ENCODE peak calls at places on chromosomes 4 and X, in four cellular contexts. U, T, W and N are unnamed samples.

GRCh38 chr4:1077711-1078477 is 35.5 kb downstream of the RNF212 start:
- DNase-seq in U (no peak), T (no peak), W (no peak), N (no peak)

GRCh38 chr4:147830987-147831386 is 99.1 kb downstream of the ARHGAP10 start:
- DNase-seq in U (no peak), T (no peak), W (no peak), N (peak)

GRCh38 chr4:80197132-80197573 is at the start of gene PRDM8:
- DNase-seq in U (no peak), T (no peak), W (peak), N (no peak)

GRCh38 chr4:25347971-25348370 is 29.1 kb upstream of the ANAPC4 start:
- DNase-seq in U (no peak), T (no peak), W (no peak), N (no peak)

GRCh38 chrX:45449982-45450381 is 249.3 kb upstream of the DIPK2B start:
- DNase-seq in U (no peak), T (no peak), W (no peak), N (peak)

GRCh38 chrX:110004970-110005369 is 2.1 kb downstream of the TMEM164 start:
- DNase-seq in U (no peak), T (no peak), W (no peak), N (no peak)

GRCh38 chr4:77453911-77454310 is 151.7 kb upstream of the CXCL13 start:
- DNase-seq in U (no peak), T (no peak), W (no peak), N (no peak)

GRCh38 chr4:117225441-117225840 is 140.1 kb upstream of the TRAM1L1 start:
- DNase-seq in U (no peak), T (no peak), W (no peak), N (no peak)

GRCh38 chrX:133838761-133839676 is 146.4 kb downstream of the GPC3 start:
- DNase-seq in U (peak), T (peak), W (no peak), N (peak)

GRCh38 chr4:154503598-154503997 is 12.0 kb upstream of the DCHS2 start:
- DNase-seq in U (peak), T (peak), W (no peak), N (peak)

GRCh38 chrX:17744896-17745523 is 7.7 kb downstream of the SCML1 start:
- DNase-seq in U (no peak), T (no peak), W (no peak), N (peak)

GRCh38 chr4:113289736-113290135 is 240.3 kb downstream of the ANK2 start:
- DNase-seq in U (no peak), T (no peak), W (no peak), N (no peak)

GRCh38 chr4:171880136-171880535 is 66.9 kb downstream of the GALNTL6 start:
- DNase-seq in U (no peak), T (peak), W (no peak), N (peak)

GRCh38 chr4:72966652-72967051 is 102.9 kb downstream of the COX18 start:
- DNase-seq in U (no peak), T (peak), W (no peak), N (no peak)

GRCh38 chr4:170497105-170497504 is 407.3 kb upstream of the AADAT start:
- DNase-seq in U (no peak), T (peak), W (no peak), N (peak)

GRCh38 chr4:40594261-40595178 is 35.1 kb downstream of the RBM47 start:
- DNase-seq in U (peak), T (no peak), W (no peak), N (no peak)

GRCh38 chr4:7694256-7694775 is 245.3 kb downstream of the AFAP1 start:
- DNase-seq in U (no peak), T (no peak), W (peak), N (no peak)